ENCODE peak calls at places on chromosomes 12 and 14, in five cellular contexts. X is fibroblast of pulmonary artery, C is brain microvascular endothelial cell, A is suprapubic skin, J is Calu3. V is an unnamed sample.

GRCh38 chr12:66438601-66439000 is 136.3 kb downstream of the HELB start:
- DNase-seq in A (no peak), J (no peak), X (peak), C (peak), V (no peak)

GRCh38 chr14:93059917-93060545 is 55.7 kb downstream of the ITPK1 start:
- DNase-seq in X (no peak), A (no peak), C (no peak), J (no peak), V (no peak)

GRCh38 chr12:52230364-52231281 is 2.4 kb upstream of the KRT7 start:
- DNase-seq in X (peak), A (no peak), C (peak), J (peak), V (no peak)

GRCh38 chr14:37903561-37904191 is 304.0 kb upstream of the SSTR1 start:
- DNase-seq in J (peak), X (peak), C (peak), A (no peak), V (no peak)

GRCh38 chr12:64824130-64824499 is 332 bp upstream of the TBC1D30 start:
- DNase-seq in X (no peak), C (no peak), J (no peak), A (no peak), V (no peak)

GRCh38 chr14:92154283-92154942 is 32.6 kb downstream of the CPSF2 start:
- DNase-seq in A (no peak), C (no peak), X (peak), J (no peak), V (no peak)

GRCh38 chr12:57984629-57985151 is 43.3 kb downstream of the ATP23 start:
- DNase-seq in A (no peak), X (no peak), C (no peak), J (no peak), V (no peak)

GRCh38 chr12:124660846-124661245 is 93.4 kb upstream of the NCOR2 start:
- DNase-seq in A (no peak), X (no peak), C (no peak), J (no peak), V (no peak)

GRCh38 chr14:91367173-91368171 is 50.1 kb downstream of the CCDC88C start:
- DNase-seq in C (peak), X (no peak), J (peak), A (no peak), V (no peak)

GRCh38 chr12:111025792-111026430 is 105.5 kb upstream of the MYL2 start:
- DNase-seq in C (no peak), J (no peak), X (no peak), A (no peak), V (no peak)

GRCh38 chr12:18955594-18955993 is 173.9 kb upstream of the PLEKHA5 start:
- DNase-seq in A (no peak), C (peak), J (no peak), X (peak), V (no peak)

GRCh38 chr14:68364823-68365222 is 428.0 kb downstream of the ZFP36L1 start:
- DNase-seq in A (no peak), C (no peak), X (peak), J (peak), V (no peak)

GRCh38 chr12:113625499-113625898 is 153.8 kb upstream of the LHX5 start:
- DNase-seq in X (no peak), J (no peak), A (no peak), C (no peak), V (no peak)

GRCh38 chr14:72416892-72417291 is 477.0 kb downstream of the DPF3 start:
- DNase-seq in C (no peak), X (no peak), A (no peak), J (peak), V (no peak)

GRCh38 chr14:96575233-96575632 is 73.1 kb downstream of the PAPOLA start:
- DNase-seq in C (no peak), X (no peak), J (no peak), A (no peak), V (no peak)

GRCh38 chr12:88934163-88934747 is 354.0 kb upstream of the KITLG start:
- DNase-seq in C (no peak), J (peak), X (peak), A (no peak), V (no peak)

GRCh38 chr12:124994435-124994975 is 1.1 kb downstream of the BRI3BP start:
- DNase-seq in X (no peak), J (peak), C (no peak), A (no peak), V (no peak)

GRCh38 chr14:90567991-90568390 is 171.2 kb downstream of the CALM1 start:
- DNase-seq in J (no peak), C (no peak), X (no peak), A (no peak), V (no peak)

GRCh38 chr14:76917158-76917596 is 91.0 kb downstream of the LRRC74A start:
- DNase-seq in J (peak), C (peak), X (peak), A (no peak), V (no peak)

GRCh38 chr12:40854669-40855068 is 162.4 kb downstream of the CNTN1 start:
- DNase-seq in A (no peak), X (no peak), C (no peak), J (no peak), V (no peak)

GRCh38 chr14:97095269-97095668 is 298.1 kb downstream of the VRK1 start:
- DNase-seq in C (no peak), A (no peak), X (no peak), J (no peak), V (no peak)

GRCh38 chr12:89943461-89943860 is 234.8 kb upstream of the ATP2B1 start:
- DNase-seq in A (no peak), J (no peak), C (no peak), X (no peak), V (no peak)

GRCh38 chr12:90951418-90952110 is 3.4 kb downstream of the CCER1 start:
- DNase-seq in J (no peak), X (no peak), A (no peak), C (no peak), V (no peak)

GRCh38 chr14:75647650-75648049 is 13.0 kb downstream of the ERG28 start:
- DNase-seq in J (no peak), A (no peak), X (peak), C (peak), V (no peak)

GRCh38 chr14:83706555-83706954 is 1823.4 kb upstream of the FLRT2 start:
- DNase-seq in X (no peak), A (no peak), J (no peak), C (no peak), V (no peak)

GRCh38 chr12:85874064-85874463 is at the start of gene NTS:
- DNase-seq in X (no peak), A (no peak), C (no peak), J (no peak), V (no peak)

GRCh38 chr14:94675036-94675435 is 62.8 kb downstream of the SERPINA3 start:
- DNase-seq in X (no peak), C (no peak), A (peak), J (no peak), V (peak)

GRCh38 chr12:41531147-41531829 is 343.2 kb downstream of the PDZRN4 start:
- DNase-seq in J (no peak), C (no peak), X (peak), A (no peak), V (no peak)

GRCh38 chr12:26044007-26044394 is 80.8 kb downstream of the BHLHE41 start:
- DNase-seq in C (no peak), A (no peak), J (no peak), X (peak), V (no peak)

GRCh38 chr12:19236656-19237055 is 107.1 kb downstream of the PLEKHA5 start:
- DNase-seq in A (no peak), X (peak), C (peak), J (no peak), V (no peak)

GRCh38 chr14:100067971-100068959 is 3.0 kb downstream of the EVL start:
- DNase-seq in A (no peak), J (peak), C (peak), X (peak), V (no peak)

GRCh38 chr12:42447371-42447786 is 121.4 kb downstream of the PPHLN1 start:
- DNase-seq in J (no peak), A (no peak), X (peak), C (no peak), V (no peak)

GRCh38 chr14:73787760-73788508 is 63.7 kb upstream of the PTGR2 start:
- DNase-seq in A (no peak), J (no peak), X (peak), C (peak), V (no peak)

GRCh38 chr12:50062733-50063452 is 5.5 kb downstream of the ASIC1 start:
- DNase-seq in C (no peak), J (no peak), A (no peak), X (no peak), V (no peak)
- TF ChIP-seq CTCF in C (no peak), J (no peak), A (no peak), X (no peak), V (no peak)

GRCh38 chr14:103361868-103362267 is 23.3 kb upstream of the MARK3 start:
- DNase-seq in J (peak), C (peak), A (no peak), X (peak), V (no peak)
- TF ChIP-seq CTCF in J (no peak), C (no peak), A (no peak), X (no peak), V (no peak)

DNA sequence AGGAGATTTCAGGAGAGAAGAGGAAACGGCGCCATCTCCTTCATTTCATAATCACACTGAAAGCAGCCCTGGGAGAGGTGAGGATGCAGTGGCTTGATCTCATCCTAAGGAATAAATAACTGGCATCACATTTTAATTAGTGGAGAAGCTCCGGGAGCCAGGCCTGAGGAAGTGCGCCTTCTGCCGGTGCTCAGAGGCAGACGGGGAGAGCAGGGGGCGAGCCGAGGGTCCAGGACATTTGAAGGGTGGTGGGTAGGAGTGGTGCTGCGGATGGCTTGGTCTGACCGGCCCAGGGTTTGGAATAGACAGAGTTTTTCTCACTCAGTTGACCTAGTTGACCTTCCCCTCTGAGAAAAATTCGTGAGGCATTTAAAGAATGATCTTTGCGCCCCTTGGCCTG is 265.0 kb downstream of the CACNA1C start:
- DNase-seq in J (no peak), X (no peak), A (no peak), C (no peak), V (no peak)
- TF ChIP-seq CTCF in J (no peak), X (no peak), A (no peak), C (peak), V (no peak)

DNA sequence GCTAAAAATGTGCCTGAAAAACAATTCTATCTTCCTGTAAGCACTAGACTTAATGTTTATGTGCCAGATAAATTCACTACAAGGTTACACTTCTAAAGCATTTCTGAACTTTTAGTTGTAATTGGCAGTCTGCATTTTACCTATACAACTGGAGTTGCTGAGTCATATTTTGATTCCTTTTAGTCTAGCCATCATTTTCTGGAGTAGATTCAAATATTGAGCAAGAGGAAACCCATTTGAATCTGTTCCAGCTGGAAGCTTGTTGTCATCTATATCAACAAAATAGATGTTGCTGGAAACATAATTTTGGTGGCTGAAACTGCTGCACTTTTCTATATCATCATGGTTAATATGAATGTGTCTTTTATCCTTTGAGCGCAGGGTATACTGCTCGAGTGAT is 122.2 kb upstream of the CCDC175 start:
- DNase-seq in C (peak), A (no peak), X (peak), J (no peak), V (no peak)
- TF ChIP-seq CTCF in C (no peak), A (no peak), X (no peak), J (no peak), V (no peak)

V was measured in type B pancreatic cell.